ENCODE peak calls at places on chromosome 13, in nine cellular contexts. One of them, this sample, is unnamed. For H3K27me3, the result is how much of the 10 kb centered on the place peaks cover.

GRCh38 chr13:109297628-109298027 is 488.8 kb downstream of the IRS2 start:
- DNase-seq in tibial nerve: no peak
- DNase-seq in adrenal gland: no peak
- DNase-seq in fibroblast of lung: peak
- DNase-seq in left ventricle myocardium inferior: no peak
- DNase-seq in GM06990: no peak
- DNase-seq in CD4-positive, CD25-positive, alpha-beta regulatory T cell: no peak
- DNase-seq in AG04450: peak
- DNase-seq in transverse colon: no peak
- DNase-seq in this sample: no peak

GRCh38 chr13:108120332-108120731 is 95.0 kb downstream of the LIG4 start:
- DNase-seq in tibial nerve: no peak
- DNase-seq in adrenal gland: no peak
- DNase-seq in fibroblast of lung: no peak
- DNase-seq in left ventricle myocardium inferior: no peak
- DNase-seq in GM06990: no peak
- DNase-seq in CD4-positive, CD25-positive, alpha-beta regulatory T cell: no peak
- DNase-seq in AG04450: no peak
- DNase-seq in transverse colon: no peak
- DNase-seq in this sample: no peak

GRCh38 chr13:77222909-77223308 is 104.0 kb downstream of the MYCBP2 start:
- DNase-seq in tibial nerve: no peak
- DNase-seq in adrenal gland: no peak
- DNase-seq in fibroblast of lung: no peak
- DNase-seq in left ventricle myocardium inferior: no peak
- DNase-seq in GM06990: no peak
- DNase-seq in CD4-positive, CD25-positive, alpha-beta regulatory T cell: no peak
- DNase-seq in AG04450: no peak
- DNase-seq in transverse colon: no peak
- DNase-seq in this sample: no peak

GRCh38 chr13:79405501-79405830 is 589 bp downstream of the RBM26 start:
- DNase-seq in tibial nerve: no peak
- DNase-seq in adrenal gland: peak
- DNase-seq in fibroblast of lung: no peak
- DNase-seq in left ventricle myocardium inferior: no peak
- DNase-seq in GM06990: no peak
- DNase-seq in CD4-positive, CD25-positive, alpha-beta regulatory T cell: no peak
- DNase-seq in AG04450: no peak
- DNase-seq in transverse colon: no peak
- DNase-seq in this sample: no peak

GRCh38 chr13:33022986-33023385 is 6.8 kb downstream of the KL start:
- DNase-seq in tibial nerve: no peak
- DNase-seq in adrenal gland: no peak
- DNase-seq in fibroblast of lung: no peak
- DNase-seq in left ventricle myocardium inferior: no peak
- DNase-seq in GM06990: no peak
- DNase-seq in CD4-positive, CD25-positive, alpha-beta regulatory T cell: no peak
- DNase-seq in AG04450: no peak
- DNase-seq in transverse colon: no peak
- DNase-seq in this sample: no peak

GRCh38 chr13:38914070-38914469 is 76.6 kb downstream of the STOML3 start:
- DNase-seq in tibial nerve: no peak
- DNase-seq in adrenal gland: no peak
- DNase-seq in fibroblast of lung: no peak
- DNase-seq in left ventricle myocardium inferior: no peak
- DNase-seq in GM06990: no peak
- DNase-seq in CD4-positive, CD25-positive, alpha-beta regulatory T cell: no peak
- DNase-seq in AG04450: no peak
- DNase-seq in transverse colon: no peak
- DNase-seq in this sample: no peak

GRCh38 chr13:43057653-43058317 is 34.4 kb downstream of the DNAJC15 start:
- DNase-seq in tibial nerve: no peak
- DNase-seq in adrenal gland: no peak
- DNase-seq in fibroblast of lung: peak
- DNase-seq in left ventricle myocardium inferior: no peak
- DNase-seq in GM06990: no peak
- DNase-seq in CD4-positive, CD25-positive, alpha-beta regulatory T cell: peak
- DNase-seq in AG04450: no peak
- DNase-seq in transverse colon: no peak
- DNase-seq in this sample: no peak

GRCh38 chr13:25930655-25931054 is 121.2 kb downstream of the SHISA2 start:
- DNase-seq in tibial nerve: no peak
- DNase-seq in adrenal gland: no peak
- DNase-seq in fibroblast of lung: no peak
- DNase-seq in left ventricle myocardium inferior: no peak
- DNase-seq in GM06990: no peak
- DNase-seq in CD4-positive, CD25-positive, alpha-beta regulatory T cell: no peak
- DNase-seq in AG04450: no peak
- DNase-seq in transverse colon: no peak
- DNase-seq in this sample: no peak

GRCh38 chr13:25046274-25046984 is 49.5 kb upstream of the PABPC3 start:
- DNase-seq in tibial nerve: no peak
- DNase-seq in adrenal gland: no peak
- DNase-seq in fibroblast of lung: no peak
- DNase-seq in left ventricle myocardium inferior: no peak
- DNase-seq in GM06990: no peak
- DNase-seq in CD4-positive, CD25-positive, alpha-beta regulatory T cell: no peak
- DNase-seq in AG04450: no peak
- DNase-seq in transverse colon: no peak
- DNase-seq in this sample: no peak

GRCh38 chr13:49521216-49521615 is 25.5 kb downstream of the PHF11 start:
- DNase-seq in tibial nerve: no peak
- DNase-seq in adrenal gland: no peak
- DNase-seq in fibroblast of lung: no peak
- DNase-seq in left ventricle myocardium inferior: no peak
- DNase-seq in GM06990: no peak
- DNase-seq in CD4-positive, CD25-positive, alpha-beta regulatory T cell: no peak
- DNase-seq in AG04450: no peak
- DNase-seq in transverse colon: no peak
- DNase-seq in this sample: no peak

GRCh38 chr13:29453657-29454056 is 141.8 kb downstream of the SLC7A1 start:
- DNase-seq in tibial nerve: no peak
- DNase-seq in adrenal gland: no peak
- DNase-seq in fibroblast of lung: no peak
- DNase-seq in left ventricle myocardium inferior: no peak
- DNase-seq in GM06990: no peak
- DNase-seq in CD4-positive, CD25-positive, alpha-beta regulatory T cell: no peak
- DNase-seq in AG04450: no peak
- DNase-seq in transverse colon: no peak
- DNase-seq in this sample: no peak

GRCh38 chr13:37910790-37911189 is 41.2 kb upstream of the TRPC4 start:
- DNase-seq in tibial nerve: no peak
- DNase-seq in adrenal gland: no peak
- DNase-seq in fibroblast of lung: no peak
- DNase-seq in left ventricle myocardium inferior: no peak
- DNase-seq in GM06990: no peak
- DNase-seq in CD4-positive, CD25-positive, alpha-beta regulatory T cell: no peak
- DNase-seq in AG04450: no peak
- DNase-seq in transverse colon: no peak
- DNase-seq in this sample: no peak

GRCh38 chr13:24022568-24022967 is 125.3 kb upstream of the C1QTNF9B start:
- DNase-seq in tibial nerve: no peak
- DNase-seq in adrenal gland: no peak
- DNase-seq in fibroblast of lung: no peak
- DNase-seq in left ventricle myocardium inferior: no peak
- DNase-seq in GM06990: no peak
- DNase-seq in CD4-positive, CD25-positive, alpha-beta regulatory T cell: no peak
- DNase-seq in AG04450: no peak
- DNase-seq in transverse colon: no peak
- DNase-seq in this sample: no peak

GRCh38 chr13:24407844-24408243 is 98.5 kb downstream of the C1QTNF9 start:
- DNase-seq in tibial nerve: no peak
- DNase-seq in adrenal gland: no peak
- DNase-seq in fibroblast of lung: no peak
- DNase-seq in left ventricle myocardium inferior: no peak
- DNase-seq in GM06990: no peak
- DNase-seq in CD4-positive, CD25-positive, alpha-beta regulatory T cell: peak
- DNase-seq in AG04450: no peak
- DNase-seq in transverse colon: no peak
- DNase-seq in this sample: no peak

GRCh38 chr13:94967183-94968039 is 255.1 kb upstream of the SOX21 start:
- DNase-seq in tibial nerve: no peak
- DNase-seq in adrenal gland: no peak
- DNase-seq in fibroblast of lung: peak
- DNase-seq in left ventricle myocardium inferior: no peak
- DNase-seq in GM06990: peak
- DNase-seq in CD4-positive, CD25-positive, alpha-beta regulatory T cell: peak
- DNase-seq in AG04450: no peak
- DNase-seq in transverse colon: no peak
- DNase-seq in this sample: no peak

DNA sequence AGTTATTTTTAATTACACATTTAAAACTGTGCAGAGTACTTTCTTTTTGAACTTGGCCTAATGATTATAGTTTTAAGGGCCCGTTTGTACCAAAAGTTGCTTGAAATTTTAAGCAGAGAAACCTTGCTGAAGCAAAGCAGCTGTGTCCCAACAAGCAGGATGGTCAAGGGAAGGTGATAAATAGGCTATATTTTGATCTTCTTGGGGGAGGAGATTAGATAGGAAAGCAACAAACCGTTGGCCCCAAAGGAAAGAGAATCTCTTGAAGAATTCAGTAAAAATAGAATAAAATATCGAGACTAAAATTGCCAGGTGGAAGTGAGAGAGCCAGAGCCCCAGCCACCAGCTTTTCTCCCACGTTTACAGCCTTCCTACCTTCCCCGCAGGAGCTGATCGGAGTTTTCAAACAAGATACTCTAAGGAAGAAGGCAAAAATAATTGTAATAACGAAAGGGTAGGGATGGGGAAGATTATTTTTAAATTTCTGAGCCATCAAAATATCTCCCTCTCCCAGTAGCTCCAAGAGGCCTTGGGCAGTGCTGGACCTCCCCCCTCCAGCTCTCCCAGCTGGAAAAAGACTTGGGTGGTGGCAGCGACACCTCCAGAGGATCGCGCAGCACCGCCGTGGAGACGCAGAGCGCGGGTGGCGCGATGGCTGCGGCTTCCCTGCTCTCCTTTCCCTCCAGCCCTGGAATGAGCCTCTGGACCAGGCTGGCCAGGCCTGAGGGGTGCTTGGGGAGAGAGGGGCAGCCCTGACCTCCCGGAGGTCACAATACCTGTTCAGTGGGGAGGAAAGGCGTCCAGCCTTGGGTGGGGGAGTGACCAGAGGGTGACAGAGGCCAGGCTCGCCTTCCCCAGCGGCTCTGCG is 5.8 kb downstream of the ZIC2 start:
- DNase-seq in tibial nerve: no peak
- DNase-seq in adrenal gland: no peak
- DNase-seq in fibroblast of lung: no peak
- DNase-seq in left ventricle myocardium inferior: no peak
- DNase-seq in GM06990: no peak
- DNase-seq in CD4-positive, CD25-positive, alpha-beta regulatory T cell: no peak
- DNase-seq in AG04450: no peak
- DNase-seq in transverse colon: no peak
- DNase-seq in this sample: no peak
- H3K27me3 ChIP-seq in tibial nerve: half or more
- H3K27me3 ChIP-seq in adrenal gland: half or more
- H3K27me3 ChIP-seq in fibroblast of lung: half or more
- H3K27me3 ChIP-seq in left ventricle myocardium inferior: half or more
- H3K27me3 ChIP-seq in GM06990: under half
- H3K27me3 ChIP-seq in CD4-positive, CD25-positive, alpha-beta regulatory T cell: half or more
- H3K27me3 ChIP-seq in AG04450: half or more
- H3K27me3 ChIP-seq in transverse colon: half or more
- H3K27me3 ChIP-seq in this sample: half or more

GRCh38 chr13:20150561-20150960 is 10.3 kb downstream of the GJA3 start:
- DNase-seq in tibial nerve: no peak
- DNase-seq in adrenal gland: no peak
- DNase-seq in fibroblast of lung: no peak
- DNase-seq in left ventricle myocardium inferior: no peak
- DNase-seq in GM06990: no peak
- DNase-seq in CD4-positive, CD25-positive, alpha-beta regulatory T cell: no peak
- DNase-seq in AG04450: no peak
- DNase-seq in transverse colon: no peak
- DNase-seq in this sample: no peak
- H3K27me3 ChIP-seq in tibial nerve: half or more
- H3K27me3 ChIP-seq in adrenal gland: under half
- H3K27me3 ChIP-seq in fibroblast of lung: under half
- H3K27me3 ChIP-seq in left ventricle myocardium inferior: half or more
- H3K27me3 ChIP-seq in GM06990: under half
- H3K27me3 ChIP-seq in CD4-positive, CD25-positive, alpha-beta regulatory T cell: under half
- H3K27me3 ChIP-seq in AG04450: under half
- H3K27me3 ChIP-seq in transverse colon: half or more
- H3K27me3 ChIP-seq in this sample: under half

DNA sequence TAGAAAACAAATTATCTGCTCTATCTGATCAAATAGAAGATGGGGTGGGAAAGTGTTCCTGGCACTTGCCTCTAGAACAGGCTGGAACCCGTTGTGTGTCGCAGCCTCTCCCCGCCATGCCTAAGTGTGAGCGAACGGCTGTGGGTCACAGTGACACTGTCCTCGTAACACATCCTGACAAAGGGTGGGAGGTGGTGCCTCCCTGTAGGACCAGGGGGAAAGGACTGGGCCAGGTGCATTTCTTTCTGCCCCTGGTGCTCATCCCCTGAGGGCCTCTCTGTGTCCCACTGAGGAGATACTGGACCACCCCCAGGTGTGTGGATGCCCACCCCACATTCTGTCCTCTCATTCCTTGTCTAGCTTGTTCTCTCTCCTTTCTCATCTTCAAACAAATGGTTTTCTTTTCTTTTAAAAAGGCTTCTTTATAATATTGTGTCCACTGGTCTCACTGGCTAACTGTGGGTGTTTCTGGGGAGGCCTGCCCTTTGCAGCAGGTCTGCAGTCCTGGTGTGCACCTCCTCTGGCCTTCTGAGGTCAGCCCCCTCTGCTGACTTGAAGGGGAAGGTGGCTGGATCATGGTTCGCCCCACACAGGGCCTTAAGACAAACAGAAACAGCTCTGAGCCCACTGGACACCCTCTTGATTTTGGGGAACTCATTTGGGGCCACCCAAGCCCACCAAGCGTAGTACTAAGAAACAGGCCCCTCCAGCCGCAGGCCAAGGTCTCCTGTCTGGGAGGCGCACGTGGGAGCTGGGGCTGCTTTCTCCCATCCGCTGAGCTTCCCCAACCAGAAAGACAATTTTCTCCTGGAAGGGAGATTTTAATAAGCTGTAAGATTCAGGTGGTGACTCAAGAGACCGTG is 152.5 kb upstream of the SOX1 start:
- DNase-seq in tibial nerve: no peak
- DNase-seq in adrenal gland: peak
- DNase-seq in fibroblast of lung: no peak
- DNase-seq in left ventricle myocardium inferior: no peak
- DNase-seq in GM06990: no peak
- DNase-seq in CD4-positive, CD25-positive, alpha-beta regulatory T cell: no peak
- DNase-seq in AG04450: no peak
- DNase-seq in transverse colon: no peak
- DNase-seq in this sample: no peak
- H3K27me3 ChIP-seq in tibial nerve: under half
- H3K27me3 ChIP-seq in adrenal gland: under half
- H3K27me3 ChIP-seq in fibroblast of lung: under half
- H3K27me3 ChIP-seq in left ventricle myocardium inferior: half or more
- H3K27me3 ChIP-seq in GM06990: under half
- H3K27me3 ChIP-seq in CD4-positive, CD25-positive, alpha-beta regulatory T cell: under half
- H3K27me3 ChIP-seq in AG04450: under half
- H3K27me3 ChIP-seq in transverse colon: under half
- H3K27me3 ChIP-seq in this sample: under half

DNA sequence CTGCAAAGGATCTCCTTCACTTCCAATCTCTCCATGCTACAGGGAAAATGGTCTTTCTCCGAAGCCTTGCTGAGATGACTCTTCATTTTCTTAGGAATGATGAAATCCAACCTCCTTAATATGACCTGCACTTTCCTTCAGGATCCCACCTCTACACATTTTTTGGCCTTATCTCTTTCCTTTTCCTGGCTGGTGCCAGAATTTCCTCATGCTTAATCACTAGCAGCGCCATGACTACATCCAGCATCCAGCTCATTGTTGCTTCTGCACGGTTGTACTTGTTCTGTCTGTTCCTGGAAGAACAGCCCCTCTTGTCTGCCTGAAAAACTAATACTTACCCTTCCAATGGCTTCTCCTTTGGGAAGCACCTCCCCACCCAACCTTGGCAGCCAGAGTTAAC is 68.4 kb downstream of the TEX26 start:
- DNase-seq in tibial nerve: no peak
- DNase-seq in adrenal gland: no peak
- DNase-seq in fibroblast of lung: no peak
- DNase-seq in left ventricle myocardium inferior: no peak
- DNase-seq in GM06990: no peak
- DNase-seq in CD4-positive, CD25-positive, alpha-beta regulatory T cell: no peak
- DNase-seq in AG04450: no peak
- DNase-seq in transverse colon: no peak
- DNase-seq in this sample: no peak
- H3K27me3 ChIP-seq in tibial nerve: under half
- H3K27me3 ChIP-seq in adrenal gland: under half
- H3K27me3 ChIP-seq in fibroblast of lung: under half
- H3K27me3 ChIP-seq in left ventricle myocardium inferior: half or more
- H3K27me3 ChIP-seq in GM06990: under half
- H3K27me3 ChIP-seq in CD4-positive, CD25-positive, alpha-beta regulatory T cell: under half
- H3K27me3 ChIP-seq in AG04450: under half
- H3K27me3 ChIP-seq in transverse colon: under half
- H3K27me3 ChIP-seq in this sample: under half

This sample was measured in keratinocyte.